ENCODE peak calls at places on chromosomes 13 and 19, in ten cellular contexts. G is skeletal muscle cell; W is CD4-positive, alpha-beta memory T cell; C is body of pancreas; Q is AG04449; A is lower leg skin; X is right atrium auricular region; V is breast epithelium; D is heart right ventricle; H is adipocyte. L is an unnamed sample.

GRCh38 chr13:113976711-113977684 is 3.1 kb upstream of the C13orf46 start:
- DNase-seq in X (no peak), G (no peak), Q (peak), V (no peak), C (no peak), H (peak), D (no peak), W (no peak), A (no peak), L (no peak)

GRCh38 chr13:39874331-39875055 is 219.0 kb downstream of the COG6 start:
- DNase-seq in W (no peak), C (no peak), X (no peak), G (no peak), V (no peak), H (no peak), Q (no peak), A (no peak), D (no peak), L (no peak)

GRCh38 chr19:57769345-57770131 is at the start of gene ZNF586:
- DNase-seq in D (peak), A (peak), H (peak), C (peak), X (peak), V (peak), G (peak), Q (peak), W (peak), L (peak)

GRCh38 chr13:20090349-20090748 is 70.5 kb downstream of the GJA3 start:
- DNase-seq in A (no peak), W (no peak), G (no peak), Q (no peak), V (no peak), X (no peak), H (peak), C (no peak), D (no peak), L (no peak)

GRCh38 chr19:28615966-28616365 is 597.0 kb downstream of the UQCRFS1 start:
- DNase-seq in H (no peak), C (no peak), X (no peak), V (no peak), D (no peak), G (no peak), A (no peak), Q (no peak), W (no peak), L (no peak)

GRCh38 chr19:29121684-29122083 is 91.3 kb downstream of the UQCRFS1 start:
- DNase-seq in G (no peak), C (no peak), Q (no peak), W (no peak), D (no peak), V (no peak), A (no peak), X (no peak), H (no peak), L (no peak)

GRCh38 chr19:44576843-44577565 is 36.4 kb upstream of the IGSF23 start:
- DNase-seq in X (peak), D (no peak), A (peak), W (no peak), Q (no peak), V (no peak), H (no peak), G (no peak), C (peak), L (no peak)

GRCh38 chr13:108944760-108945159 is 315.3 kb downstream of the MYO16 start:
- DNase-seq in V (no peak), A (no peak), H (no peak), G (no peak), C (no peak), Q (no peak), D (no peak), X (no peak), W (no peak), L (no peak)

GRCh38 chr13:47472516-47472915 is 528.6 kb downstream of the SUCLA2 start:
- DNase-seq in W (no peak), G (no peak), Q (no peak), D (no peak), X (no peak), A (no peak), C (no peak), H (no peak), V (no peak), L (no peak)

GRCh38 chr19:15358918-15359317 is 20.7 kb downstream of the AKAP8 start:
- DNase-seq in G (no peak), H (no peak), D (no peak), V (no peak), C (no peak), A (no peak), W (no peak), Q (no peak), X (no peak), L (no peak)

GRCh38 chr13:52615134-52615801 is 27.0 kb upstream of the HNRNPA1L2 start:
- DNase-seq in X (no peak), C (no peak), V (no peak), H (no peak), G (no peak), Q (no peak), D (no peak), W (no peak), A (no peak), L (no peak)

GRCh38 chr19:55939206-55939605 is 7.1 kb upstream of the NLRP13 start:
- DNase-seq in Q (no peak), W (no peak), C (no peak), A (peak), D (no peak), X (no peak), H (no peak), V (no peak), G (no peak), L (no peak)

GRCh38 chr13:72126424-72126823 is 259.4 kb upstream of the DACH1 start:
- DNase-seq in G (no peak), X (no peak), A (no peak), D (no peak), C (no peak), H (no peak), W (no peak), Q (no peak), V (no peak), L (no peak)

GRCh38 chr13:45681101-45681500 is 21.0 kb upstream of the CBY2 start:
- DNase-seq in D (no peak), V (no peak), X (no peak), Q (peak), G (peak), H (no peak), W (no peak), C (no peak), A (no peak), L (no peak)

GRCh38 chr19:1232652-1233360 is 5.0 kb downstream of the CBARP start:
- DNase-seq in D (no peak), G (no peak), Q (no peak), H (no peak), A (no peak), V (no peak), X (no peak), W (no peak), C (peak), L (no peak)

GRCh38 chr19:46049597-46049996 is 8.8 kb upstream of the IGFL4 start:
- DNase-seq in H (no peak), C (no peak), W (no peak), Q (no peak), A (no peak), D (no peak), G (no peak), V (no peak), X (no peak), L (no peak)

GRCh38 chr19:811007-811434 is 10.7 kb downstream of the PLPPR3 start:
- DNase-seq in A (no peak), C (no peak), D (no peak), X (no peak), G (no peak), W (no peak), Q (no peak), V (no peak), H (no peak), L (no peak)

GRCh38 chr19:2126879-2127518 is 24.4 kb downstream of the AP3D1 start:
- DNase-seq in D (no peak), W (no peak), H (no peak), X (no peak), V (no peak), A (peak), G (no peak), Q (no peak), C (no peak), L (no peak)

GRCh38 chr13:22428188-22428828 is 752.5 kb upstream of the SGCG start:
- DNase-seq in A (no peak), Q (no peak), H (no peak), W (no peak), X (peak), V (no peak), C (no peak), G (no peak), D (no peak), L (no peak)

GRCh38 chr13:86109107-86109506 is 309.9 kb upstream of the SLITRK6 start:
- DNase-seq in Q (no peak), V (no peak), X (no peak), H (no peak), A (no peak), G (no peak), C (no peak), W (no peak), D (no peak), L (no peak)

GRCh38 chr13:50715402-50716146 is 127.9 kb downstream of the DLEU7 start:
- DNase-seq in X (no peak), C (no peak), W (no peak), D (peak), H (no peak), G (no peak), Q (no peak), V (no peak), A (peak), L (no peak)

GRCh38 chr13:21399741-21400140 is 59.4 kb downstream of the ZDHHC20 start:
- DNase-seq in A (no peak), V (no peak), H (no peak), D (no peak), X (no peak), G (no peak), W (no peak), C (no peak), Q (no peak), L (no peak)

GRCh38 chr19:48391100-48392005 is at the start of gene KDELR1:
- DNase-seq in V (peak), H (peak), X (peak), A (peak), G (no peak), C (peak), W (peak), D (peak), Q (no peak), L (peak)

GRCh38 chr13:44934724-44935123 is 54.5 kb downstream of the NUFIP1 start:
- DNase-seq in A (no peak), V (no peak), G (peak), X (no peak), C (no peak), D (no peak), H (peak), W (no peak), Q (no peak), L (no peak)

GRCh38 chr13:110265682-110266430 is 41.1 kb downstream of the COL4A1 start:
- DNase-seq in C (no peak), G (no peak), D (peak), A (peak), W (no peak), X (peak), Q (no peak), H (no peak), V (no peak), L (no peak)

GRCh38 chr13:25167349-25167748 is 4.7 kb downstream of the AMER2 start:
- DNase-seq in H (no peak), W (no peak), A (no peak), V (no peak), C (no peak), G (no peak), X (no peak), Q (no peak), D (no peak), L (no peak)

GRCh38 chr19:3413796-3414327 is 47.5 kb downstream of the NFIC start:
- DNase-seq in H (no peak), C (no peak), V (no peak), D (no peak), Q (no peak), G (no peak), A (no peak), W (no peak), X (no peak), L (no peak)

GRCh38 chr19:48168689-48169088 is 1.5 kb downstream of the LIG1 start:
- DNase-seq in W (no peak), V (no peak), Q (no peak), G (no peak), C (no peak), H (no peak), D (no peak), X (no peak), A (no peak), L (no peak)

GRCh38 chr13:40672310-40673060 is 6.0 kb upstream of the FOXO1 start:
- DNase-seq in C (no peak), A (no peak), H (peak), G (no peak), Q (no peak), D (no peak), X (no peak), V (no peak), W (no peak), L (no peak)

GRCh38 chr19:18791315-18791678 is 192 bp upstream of the COMP start:
- DNase-seq in D (no peak), H (no peak), V (no peak), G (no peak), W (no peak), X (no peak), Q (no peak), C (no peak), A (no peak), L (no peak)
- H3K4me3 ChIP-seq in D (no peak), H (peak), V (peak), G (no peak), W (no peak), X (peak), Q (no peak), C (no peak), A (no peak), L (no peak)

GRCh38 chr13:67147257-67148218 is 82.6 kb downstream of the PCDH9 start:
- DNase-seq in H (peak), Q (peak), X (no peak), A (no peak), G (peak), W (no peak), V (no peak), D (no peak), C (no peak), L (no peak)
- H3K4me3 ChIP-seq in H (peak), Q (no peak), X (peak), A (no peak), G (peak), W (no peak), V (no peak), D (peak), C (no peak), L (no peak)

GRCh38 chr19:17240855-17241399 is 4.8 kb downstream of the NR2F6 start:
- DNase-seq in C (no peak), D (no peak), X (no peak), A (no peak), Q (no peak), H (no peak), V (no peak), W (no peak), G (no peak), L (no peak)

GRCh38 chr19:17243854-17244617 is 1.7 kb downstream of the NR2F6 start:
- DNase-seq in W (no peak), D (peak), G (no peak), H (peak), Q (no peak), A (peak), X (peak), V (no peak), C (peak), L (no peak)

GRCh38 chr19:17244618-17245534 is 843 bp downstream of the NR2F6 start:
- DNase-seq in C (peak), H (peak), A (no peak), Q (no peak), X (no peak), G (no peak), V (peak), W (no peak), D (peak), L (no peak)

GRCh38 chr19:17243340-17243853 is 2.3 kb downstream of the NR2F6 start:
- DNase-seq in D (no peak), A (no peak), C (peak), H (peak), W (no peak), V (no peak), Q (no peak), X (no peak), G (no peak), L (no peak)

DNA sequence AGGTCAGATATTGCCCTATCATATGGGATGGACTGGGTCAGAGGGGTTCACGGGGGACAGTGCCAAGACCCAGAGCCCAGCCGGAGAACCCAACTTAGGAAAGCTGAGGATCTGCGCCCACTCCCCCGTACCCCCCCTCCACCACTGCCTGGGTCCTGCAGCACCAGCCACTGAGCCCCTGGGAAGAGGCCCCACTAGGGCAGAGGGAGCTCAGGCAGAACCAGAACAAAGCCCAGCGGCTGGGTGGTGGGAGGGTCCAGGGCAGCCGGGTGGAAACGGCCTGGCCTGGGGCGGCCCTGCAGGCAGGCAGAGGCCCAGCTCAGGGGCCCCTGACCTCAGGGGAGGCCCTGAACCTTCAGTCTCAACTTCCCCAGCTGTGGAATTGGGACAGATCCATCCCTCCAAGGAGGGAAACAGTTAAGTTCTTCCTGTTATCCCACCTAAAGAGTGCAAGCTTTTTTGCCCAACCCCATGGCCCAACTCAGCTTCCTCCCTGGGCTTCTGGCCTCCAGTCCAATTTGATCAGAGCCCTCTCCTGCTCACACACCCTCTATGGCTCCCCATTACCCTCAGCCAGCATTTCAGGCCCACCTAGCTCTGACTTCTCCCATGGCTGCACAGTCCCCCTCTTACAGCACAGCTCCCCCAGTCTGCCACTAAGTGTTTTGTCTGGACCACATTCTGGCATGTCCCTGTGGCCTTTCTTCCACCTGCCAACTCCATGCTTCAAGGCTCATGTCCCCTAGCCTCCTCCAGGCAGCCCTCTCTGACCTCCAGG is 3.1 kb downstream of the NR2F6 start:
- DNase-seq in X (no peak), W (no peak), A (no peak), H (no peak), Q (no peak), C (no peak), D (no peak), G (no peak), V (no peak), L (no peak)
- H3K4me3 ChIP-seq in X (no peak), W (no peak), A (no peak), H (peak), Q (peak), C (no peak), D (peak), G (no peak), V (no peak), L (no peak)

GRCh38 chr19:10500247-10500592 is 2.9 kb downstream of the KEAP1 start:
- DNase-seq in V (no peak), X (no peak), Q (no peak), D (no peak), C (no peak), W (no peak), H (no peak), A (no peak), G (no peak), L (no peak)
- H3K4me3 ChIP-seq in V (no peak), X (no peak), Q (no peak), D (no peak), C (no peak), W (no peak), H (no peak), A (no peak), G (no peak), L (no peak)